ENCODE peak calls at places on chromosomes 4 and X, in nine cellular contexts. A is AG08396; D is transverse colon; M is fibroblast of lung; H is NCI-H510A treated with DMSO at 0.1 percent for 48 hours; L is endothelial cell; F is stimulated activated CD8-positive, alpha-beta memory T cell treated with anti-CD3 and anti-CD28 coated beads, Interleukin-12 subunit alpha, Interleukin-12 subunit beta, amount 100 ng/mL, for 1 hour; O is ACHN; U is AG04450. W is an unnamed sample.

GRCh38 chr4:6755088-6755753 is 27.3 kb upstream of the KIAA0232 start:
- DNase-seq in A (no peak), D (no peak), M (no peak), H (no peak), L (no peak), F (no peak), O (no peak), U (no peak), W (no peak)

GRCh38 chr4:19844436-19844835 is 407.3 kb upstream of the SLIT2 start:
- DNase-seq in A (no peak), D (no peak), M (peak; percentile 54), H (no peak), L (no peak), F (no peak), O (no peak), U (peak; percentile 30), W (no peak)

GRCh38 chr4:84529169-84529751 is 30.2 kb upstream of the NKX6-1 start:
- DNase-seq in A (peak; percentile 10), D (no peak), M (peak; percentile 27), H (peak; percentile 57), L (no peak), F (no peak), O (peak; percentile 42), U (no peak), W (peak; percentile 1)

GRCh38 chr4:147173797-147174196 is 228.1 kb upstream of the TTC29 start:
- DNase-seq in A (no peak), D (no peak), M (no peak), H (no peak), L (no peak), F (no peak), O (no peak), U (no peak), W (no peak)

GRCh38 chr4:153676984-153677383 is 7.1 kb upstream of the TLR2 start:
- DNase-seq in A (peak; percentile 55), D (no peak), M (peak; percentile 75), H (no peak), L (no peak), F (no peak), O (peak; percentile 38), U (no peak), W (peak; percentile 25)

GRCh38 chrX:71998836-71999509 is 88.3 kb downstream of the NHSL2 start:
- DNase-seq in A (peak; percentile 52), D (no peak), M (peak; percentile 19), H (peak; percentile 5), L (peak; percentile 11), F (peak; percentile 9), O (peak; percentile 14), U (no peak), W (no peak)

GRCh38 chr4:83490876-83491450 is 6.1 kb upstream of the ABRAXAS1 start:
- DNase-seq in A (peak; percentile 35), D (no peak), M (peak; percentile 37), H (peak; percentile 28), L (peak; percentile 21), F (no peak), O (peak; percentile 37), U (no peak), W (peak; percentile 6)

GRCh38 chr4:152586668-152587067 is 50.8 kb upstream of the FBXW7 start:
- DNase-seq in A (no peak), D (no peak), M (no peak), H (no peak), L (no peak), F (no peak), O (no peak), U (no peak), W (no peak)

GRCh38 chr4:7075962-7076693 is 8.3 kb upstream of the GRPEL1 start:
- DNase-seq in A (peak; percentile 34), D (no peak), M (no peak), H (no peak), L (no peak), F (no peak), O (no peak), U (no peak), W (no peak)

W was measured in HFF-Myc.